ENCODE peak calls at places on chromosomes 11 and 22, in nine cellular contexts. One of them, this sample, is unnamed.
A peak's percentile ranks its signal among the peaks of the same experiment; 100 is the strongest.

GRCh38 chr22:41380993-41381328 is 781 bp upstream of the TEF start:
- DNase-seq in stimulated activated CD4-positive, alpha-beta T cell treated with anti-CD3 and anti-CD28 coated beads, Interleukin-4, amount 100 ng/mL, for 1 hour: no peak
- DNase-seq in heart right ventricle: peak; percentile 89
- DNase-seq in iPS DF 19.7: no peak
- DNase-seq in SJSA1: peak; percentile 78
- DNase-seq in glomerular endothelial cell: no peak
- DNase-seq in lung: peak; percentile 85
- DNase-seq in activated T-helper 1 cell treated with anti-CD3 and anti-CD28 coated beads, Interleukin-2, amount 50 U/mL, for 16 hours: no peak
- DNase-seq in T-helper 2 cell: no peak
- DNase-seq in this sample: peak; percentile 88

GRCh38 chr11:446886-447285 is 3.2 kb upstream of the PTDSS2 start:
- DNase-seq in stimulated activated CD4-positive, alpha-beta T cell treated with anti-CD3 and anti-CD28 coated beads, Interleukin-4, amount 100 ng/mL, for 1 hour: no peak
- DNase-seq in heart right ventricle: no peak
- DNase-seq in iPS DF 19.7: no peak
- DNase-seq in SJSA1: no peak
- DNase-seq in glomerular endothelial cell: no peak
- DNase-seq in lung: no peak
- DNase-seq in activated T-helper 1 cell treated with anti-CD3 and anti-CD28 coated beads, Interleukin-2, amount 50 U/mL, for 16 hours: no peak
- DNase-seq in T-helper 2 cell: no peak
- DNase-seq in this sample: peak; percentile 50

GRCh38 chr22:48321986-48322545 is 1505.6 kb downstream of the BRD1 start:
- DNase-seq in stimulated activated CD4-positive, alpha-beta T cell treated with anti-CD3 and anti-CD28 coated beads, Interleukin-4, amount 100 ng/mL, for 1 hour: no peak
- DNase-seq in heart right ventricle: no peak
- DNase-seq in iPS DF 19.7: no peak
- DNase-seq in SJSA1: no peak
- DNase-seq in glomerular endothelial cell: no peak
- DNase-seq in lung: no peak
- DNase-seq in activated T-helper 1 cell treated with anti-CD3 and anti-CD28 coated beads, Interleukin-2, amount 50 U/mL, for 16 hours: no peak
- DNase-seq in T-helper 2 cell: no peak
- DNase-seq in this sample: no peak

GRCh38 chr22:38202437-38203089 is 769 bp downstream of the MAFF start:
- DNase-seq in stimulated activated CD4-positive, alpha-beta T cell treated with anti-CD3 and anti-CD28 coated beads, Interleukin-4, amount 100 ng/mL, for 1 hour: peak; percentile 57
- DNase-seq in heart right ventricle: peak; percentile 87
- DNase-seq in iPS DF 19.7: no peak
- DNase-seq in SJSA1: peak; percentile 84
- DNase-seq in glomerular endothelial cell: no peak
- DNase-seq in lung: peak; percentile 81
- DNase-seq in activated T-helper 1 cell treated with anti-CD3 and anti-CD28 coated beads, Interleukin-2, amount 50 U/mL, for 16 hours: peak; percentile 32
- DNase-seq in T-helper 2 cell: peak; percentile 20
- DNase-seq in this sample: peak; percentile 93

GRCh38 chr11:102430158-102430836 is 22.3 kb downstream of the TMEM123 start:
- DNase-seq in stimulated activated CD4-positive, alpha-beta T cell treated with anti-CD3 and anti-CD28 coated beads, Interleukin-4, amount 100 ng/mL, for 1 hour: no peak
- DNase-seq in heart right ventricle: no peak
- DNase-seq in iPS DF 19.7: no peak
- DNase-seq in SJSA1: no peak
- DNase-seq in glomerular endothelial cell: no peak
- DNase-seq in lung: no peak
- DNase-seq in activated T-helper 1 cell treated with anti-CD3 and anti-CD28 coated beads, Interleukin-2, amount 50 U/mL, for 16 hours: no peak
- DNase-seq in T-helper 2 cell: no peak
- DNase-seq in this sample: no peak

GRCh38 chr22:19175026-19175601 is 3.4 kb downstream of the SLC25A1 start:
- DNase-seq in stimulated activated CD4-positive, alpha-beta T cell treated with anti-CD3 and anti-CD28 coated beads, Interleukin-4, amount 100 ng/mL, for 1 hour: no peak
- DNase-seq in heart right ventricle: no peak
- DNase-seq in iPS DF 19.7: no peak
- DNase-seq in SJSA1: no peak
- DNase-seq in glomerular endothelial cell: no peak
- DNase-seq in lung: no peak
- DNase-seq in activated T-helper 1 cell treated with anti-CD3 and anti-CD28 coated beads, Interleukin-2, amount 50 U/mL, for 16 hours: no peak
- DNase-seq in T-helper 2 cell: no peak
- DNase-seq in this sample: no peak

GRCh38 chr22:19179472-19180048 is 1.0 kb upstream of the SLC25A1 start:
- DNase-seq in stimulated activated CD4-positive, alpha-beta T cell treated with anti-CD3 and anti-CD28 coated beads, Interleukin-4, amount 100 ng/mL, for 1 hour: peak; percentile 33
- DNase-seq in heart right ventricle: peak; percentile 69
- DNase-seq in iPS DF 19.7: no peak
- DNase-seq in SJSA1: peak; percentile 82
- DNase-seq in glomerular endothelial cell: peak; percentile 33
- DNase-seq in lung: peak; percentile 79
- DNase-seq in activated T-helper 1 cell treated with anti-CD3 and anti-CD28 coated beads, Interleukin-2, amount 50 U/mL, for 16 hours: no peak
- DNase-seq in T-helper 2 cell: no peak
- DNase-seq in this sample: peak; percentile 75

GRCh38 chr11:18384157-18384641 is 10.2 kb upstream of the LDHA start:
- DNase-seq in stimulated activated CD4-positive, alpha-beta T cell treated with anti-CD3 and anti-CD28 coated beads, Interleukin-4, amount 100 ng/mL, for 1 hour: no peak
- DNase-seq in heart right ventricle: peak; percentile 69
- DNase-seq in iPS DF 19.7: no peak
- DNase-seq in SJSA1: peak; percentile 66
- DNase-seq in glomerular endothelial cell: peak; percentile 34
- DNase-seq in lung: peak; percentile 67
- DNase-seq in activated T-helper 1 cell treated with anti-CD3 and anti-CD28 coated beads, Interleukin-2, amount 50 U/mL, for 16 hours: no peak
- DNase-seq in T-helper 2 cell: no peak
- DNase-seq in this sample: peak; percentile 54

GRCh38 chr11:46977038-46977818 is 40.7 kb downstream of the CSTPP1 start:
- DNase-seq in stimulated activated CD4-positive, alpha-beta T cell treated with anti-CD3 and anti-CD28 coated beads, Interleukin-4, amount 100 ng/mL, for 1 hour: no peak
- DNase-seq in heart right ventricle: peak; percentile 6
- DNase-seq in iPS DF 19.7: peak; percentile 25
- DNase-seq in SJSA1: no peak
- DNase-seq in glomerular endothelial cell: no peak
- DNase-seq in lung: no peak
- DNase-seq in activated T-helper 1 cell treated with anti-CD3 and anti-CD28 coated beads, Interleukin-2, amount 50 U/mL, for 16 hours: no peak
- DNase-seq in T-helper 2 cell: no peak
- DNase-seq in this sample: no peak

This sample was measured in pancreas.